ENCODE peak calls at places on chromosomes 5 and 9, in six cellular contexts. V is HepG2; A is CD4-positive, CD25-positive, alpha-beta regulatory T cell; D is neural progenitor cell; T is psoas muscle; O is right lobe of liver. P is an unnamed sample.

GRCh38 chr9:136079211-136079915 is 15.7 kb downstream of the NACC2 start:
- DNase-seq in V (no peak), A (no peak), D (peak), T (no peak), O (no peak), P (no peak)

GRCh38 chr5:122165574-122166021 is 36.3 kb downstream of the ZNF474 start:
- DNase-seq in V (peak), A (no peak), D (no peak), T (no peak), O (no peak), P (no peak)

GRCh38 chr5:35188041-35188457 is 42.2 kb downstream of the PRLR start:
- DNase-seq in V (no peak), A (no peak), D (peak), T (no peak), O (no peak), P (no peak)

GRCh38 chr5:38370341-38371100 is 112.2 kb downstream of the EGFLAM start:
- DNase-seq in V (no peak), A (no peak), D (no peak), T (no peak), O (no peak), P (no peak)

GRCh38 chr9:129863059-129863690 is 27.9 kb downstream of the USP20 start:
- DNase-seq in V (no peak), A (peak), D (no peak), T (no peak), O (no peak), P (peak)

GRCh38 chr5:75412111-75412990 is 75.3 kb downstream of the HMGCR start:
- DNase-seq in V (no peak), A (no peak), D (no peak), T (no peak), O (no peak), P (no peak)

GRCh38 chr5:33608476-33609026 is 167.8 kb downstream of the TARS1 start:
- DNase-seq in V (no peak), A (no peak), D (peak), T (no peak), O (no peak), P (no peak)

GRCh38 chr9:121557581-121558422 is 58.2 kb upstream of the GGTA1 start:
- DNase-seq in V (no peak), A (no peak), D (peak), T (peak), O (peak), P (peak)

GRCh38 chr9:122277285-122277897 is 12.7 kb downstream of the MRRF start:
- DNase-seq in V (no peak), A (no peak), D (no peak), T (no peak), O (no peak), P (no peak)

GRCh38 chr5:1387876-1388275 is 43.0 kb upstream of the CLPTM1L start:
- DNase-seq in V (no peak), A (no peak), D (no peak), T (no peak), O (no peak), P (no peak)

GRCh38 chr5:56527174-56527573 is 288.2 kb upstream of the MAP3K1 start:
- DNase-seq in V (no peak), A (no peak), D (no peak), T (no peak), O (no peak), P (no peak)

GRCh38 chr9:107635803-107636174 is 146.2 kb upstream of the KLF4 start:
- DNase-seq in V (no peak), A (no peak), D (no peak), T (no peak), O (no peak), P (peak)

GRCh38 chr5:140311011-140311467 is 8.1 kb upstream of the PFDN1 start:
- DNase-seq in V (peak), A (no peak), D (no peak), T (no peak), O (no peak), P (no peak)

GRCh38 chr5:143985832-143986485 is 174.0 kb downstream of the HMHB1 start:
- DNase-seq in V (no peak), A (no peak), D (no peak), T (no peak), O (no peak), P (no peak)

GRCh38 chr5:79853676-79854418 is 137.2 kb downstream of the MTX3 start:
- DNase-seq in V (peak), A (no peak), D (no peak), T (no peak), O (no peak), P (no peak)

GRCh38 chr9:35615981-35616680 is 2.1 kb downstream of the CD72 start:
- DNase-seq in V (no peak), A (no peak), D (no peak), T (no peak), O (no peak), P (peak)

GRCh38 chr9:35618854-35619799 is 914 bp upstream of the CD72 start:
- DNase-seq in V (no peak), A (no peak), D (no peak), T (no peak), O (no peak), P (peak)

GRCh38 chr9:35618325-35618727 is at the start of gene CD72:
- DNase-seq in V (no peak), A (no peak), D (peak), T (no peak), O (no peak), P (no peak)

GRCh38 chr9:35617548-35617947 is 665 bp downstream of the CD72 start:
- DNase-seq in V (no peak), A (no peak), D (no peak), T (no peak), O (no peak), P (no peak)

GRCh38 chr9:35616681-35617459 is 1.3 kb downstream of the CD72 start:
- DNase-seq in V (no peak), A (peak), D (peak), T (peak), O (peak), P (no peak)
- H3K4me3 ChIP-seq in V (no peak), A (peak), D (peak), T (peak), O (peak), P (no peak)

GRCh38 chr5:73384861-73385260 is 63.7 kb downstream of the FOXD1 start:
- DNase-seq in V (no peak), A (no peak), D (no peak), T (no peak), O (no peak), P (no peak)
- H3K4me3 ChIP-seq in V (no peak), A (no peak), D (no peak), T (no peak), O (no peak), P (no peak)

GRCh38 chr9:124835026-124835501 is 18.2 kb upstream of the WDR38 start:
- DNase-seq in V (peak), A (no peak), D (no peak), T (peak), O (peak), P (no peak)
- H3K4me3 ChIP-seq in V (peak), A (no peak), D (no peak), T (no peak), O (no peak), P (no peak)

DNA sequence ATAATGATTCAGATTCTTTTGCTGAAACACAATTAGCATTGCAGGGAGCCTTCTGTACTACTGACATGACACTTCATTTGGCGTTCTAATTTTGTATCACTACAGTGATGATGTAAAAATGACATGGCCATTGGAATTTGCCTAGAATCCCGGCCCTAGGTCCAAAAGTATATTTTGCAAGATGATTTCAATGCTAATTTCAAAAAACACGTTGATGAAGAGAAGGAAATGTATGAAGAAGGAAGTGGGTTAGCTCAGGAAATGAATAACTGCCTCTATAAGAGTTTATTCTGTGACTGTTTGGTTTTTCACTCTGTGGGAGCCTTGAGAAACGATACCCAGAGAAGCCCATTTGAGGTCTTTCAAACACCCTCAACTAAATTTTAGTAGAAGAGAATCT is 59.3 kb downstream of the OSTF1 start:
- DNase-seq in V (no peak), A (peak), D (no peak), T (no peak), O (no peak), P (peak)
- H3K4me3 ChIP-seq in V (no peak), A (peak), D (no peak), T (no peak), O (no peak), P (peak)